ENCODE peak calls at places on chromosomes 13 and 19, in seven cellular contexts. One of them, this sample, is unnamed.
A peak's percentile ranks its signal among the peaks of the same experiment; 100 is the strongest.

GRCh38 chr19:34662919-34663318 is 14.0 kb downstream of the SCGB2B2 start:
- DNase-seq in keratinocyte: no peak
- DNase-seq in WERI-Rb-1: peak; percentile 59
- DNase-seq in A549: no peak
- DNase-seq in IMR-90: no peak
- DNase-seq in upper lobe of right lung: no peak
- DNase-seq in lower lobe of right lung: no peak
- DNase-seq in this sample: peak; percentile 41

GRCh38 chr19:44232867-44233266 is 20.5 kb downstream of the ZNF227 start:
- DNase-seq in keratinocyte: no peak
- DNase-seq in A549: no peak
- DNase-seq in lower lobe of right lung: no peak
- DNase-seq in IMR-90: no peak
- DNase-seq in upper lobe of right lung: no peak
- DNase-seq in WERI-Rb-1: no peak
- DNase-seq in this sample: no peak

GRCh38 chr19:5951338-5951861 is 26.5 kb downstream of the RANBP3 start:
- DNase-seq in A549: no peak
- DNase-seq in keratinocyte: no peak
- DNase-seq in upper lobe of right lung: peak; percentile 75
- DNase-seq in lower lobe of right lung: peak; percentile 54
- DNase-seq in IMR-90: no peak
- DNase-seq in WERI-Rb-1: no peak
- DNase-seq in this sample: no peak

GRCh38 chr19:35166100-35167063 is 11.8 kb downstream of the FXYD5 start:
- DNase-seq in IMR-90: no peak
- DNase-seq in WERI-Rb-1: no peak
- DNase-seq in keratinocyte: no peak
- DNase-seq in upper lobe of right lung: peak; percentile 22
- DNase-seq in A549: no peak
- DNase-seq in lower lobe of right lung: no peak
- DNase-seq in this sample: no peak

GRCh38 chr13:106034201-106034600 is 501.3 kb downstream of the EFNB2 start:
- DNase-seq in upper lobe of right lung: no peak
- DNase-seq in lower lobe of right lung: no peak
- DNase-seq in keratinocyte: peak; percentile 28
- DNase-seq in A549: no peak
- DNase-seq in WERI-Rb-1: no peak
- DNase-seq in IMR-90: no peak
- DNase-seq in this sample: no peak

GRCh38 chr19:39840492-39840891 is 5.7 kb downstream of the FBL start:
- DNase-seq in lower lobe of right lung: no peak
- DNase-seq in A549: no peak
- DNase-seq in keratinocyte: no peak
- DNase-seq in WERI-Rb-1: no peak
- DNase-seq in upper lobe of right lung: no peak
- DNase-seq in IMR-90: no peak
- DNase-seq in this sample: no peak

GRCh38 chr13:20498129-20498528 is 27.5 kb downstream of the CRYL1 start:
- DNase-seq in WERI-Rb-1: no peak
- DNase-seq in keratinocyte: no peak
- DNase-seq in lower lobe of right lung: no peak
- DNase-seq in A549: no peak
- DNase-seq in upper lobe of right lung: no peak
- DNase-seq in IMR-90: no peak
- DNase-seq in this sample: no peak

GRCh38 chr13:79508224-79508961 is 27.4 kb downstream of the NDFIP2 start:
- DNase-seq in IMR-90: no peak
- DNase-seq in WERI-Rb-1: no peak
- DNase-seq in upper lobe of right lung: no peak
- DNase-seq in keratinocyte: no peak
- DNase-seq in lower lobe of right lung: no peak
- DNase-seq in A549: no peak
- DNase-seq in this sample: no peak

GRCh38 chr19:19463348-19464117 is 51.8 kb downstream of the TSSK6 start:
- DNase-seq in upper lobe of right lung: no peak
- DNase-seq in A549: no peak
- DNase-seq in WERI-Rb-1: no peak
- DNase-seq in keratinocyte: no peak
- DNase-seq in IMR-90: peak; percentile 86
- DNase-seq in lower lobe of right lung: peak; percentile 48
- DNase-seq in this sample: no peak

GRCh38 chr19:45972081-45972943 is 1.4 kb downstream of the NOVA2 start:
- DNase-seq in upper lobe of right lung: no peak
- DNase-seq in keratinocyte: no peak
- DNase-seq in lower lobe of right lung: no peak
- DNase-seq in IMR-90: no peak
- DNase-seq in A549: no peak
- DNase-seq in WERI-Rb-1: peak; percentile 31
- DNase-seq in this sample: no peak

GRCh38 chr13:81116461-81117282 is 775.7 kb upstream of the SPRY2 start:
- DNase-seq in lower lobe of right lung: no peak
- DNase-seq in WERI-Rb-1: no peak
- DNase-seq in upper lobe of right lung: no peak
- DNase-seq in IMR-90: no peak
- DNase-seq in A549: no peak
- DNase-seq in keratinocyte: no peak
- DNase-seq in this sample: no peak

GRCh38 chr19:4130635-4131438 is 6.9 kb upstream of the MAP2K2 start:
- DNase-seq in IMR-90: peak; percentile 90
- DNase-seq in lower lobe of right lung: no peak
- DNase-seq in WERI-Rb-1: no peak
- DNase-seq in upper lobe of right lung: no peak
- DNase-seq in keratinocyte: no peak
- DNase-seq in A549: peak; percentile 57
- DNase-seq in this sample: peak; percentile 40

GRCh38 chr13:28173793-28174192 is 35.4 kb downstream of the PAN3 start:
- DNase-seq in A549: no peak
- DNase-seq in WERI-Rb-1: no peak
- DNase-seq in keratinocyte: no peak
- DNase-seq in IMR-90: no peak
- DNase-seq in lower lobe of right lung: no peak
- DNase-seq in upper lobe of right lung: no peak
- DNase-seq in this sample: no peak

GRCh38 chr13:103097366-103097928 is 31.2 kb upstream of the SLC10A2 start:
- DNase-seq in keratinocyte: no peak
- DNase-seq in IMR-90: no peak
- DNase-seq in WERI-Rb-1: no peak
- DNase-seq in lower lobe of right lung: no peak
- DNase-seq in A549: no peak
- DNase-seq in upper lobe of right lung: no peak
- DNase-seq in this sample: no peak

GRCh38 chr13:73138276-73138950 is 79.6 kb downstream of the KLF5 start:
- DNase-seq in A549: peak; percentile 52
- DNase-seq in IMR-90: peak; percentile 76
- DNase-seq in keratinocyte: no peak
- DNase-seq in lower lobe of right lung: no peak
- DNase-seq in upper lobe of right lung: no peak
- DNase-seq in WERI-Rb-1: no peak
- DNase-seq in this sample: no peak

GRCh38 chr13:112144616-112145220 is 77.8 kb downstream of the SOX1 start:
- DNase-seq in upper lobe of right lung: peak; percentile 21
- DNase-seq in IMR-90: no peak
- DNase-seq in keratinocyte: no peak
- DNase-seq in A549: no peak
- DNase-seq in WERI-Rb-1: peak; percentile 1
- DNase-seq in lower lobe of right lung: no peak
- DNase-seq in this sample: no peak
- H3K27ac ChIP-seq in upper lobe of right lung: no peak overlapping the region
- H3K27ac ChIP-seq in IMR-90: no peak overlapping the region
- H3K27ac ChIP-seq in keratinocyte: no peak overlapping the region
- H3K27ac ChIP-seq in A549: no peak overlapping the region
- H3K27ac ChIP-seq in WERI-Rb-1: no peak overlapping the region
- H3K27ac ChIP-seq in lower lobe of right lung: no peak overlapping the region
- H3K27ac ChIP-seq in this sample: no peak overlapping the region

GRCh38 chr13:49246850-49247721 is 639 bp upstream of the CDADC1 start:
- DNase-seq in lower lobe of right lung: no peak
- DNase-seq in A549: no peak
- DNase-seq in keratinocyte: no peak
- DNase-seq in upper lobe of right lung: no peak
- DNase-seq in WERI-Rb-1: no peak
- DNase-seq in IMR-90: no peak
- DNase-seq in this sample: no peak
- H3K27ac ChIP-seq in lower lobe of right lung: peak overlapping the region; percentile 95
- H3K27ac ChIP-seq in A549: peak overlapping the region; percentile 75
- H3K27ac ChIP-seq in keratinocyte: peak overlapping the region; percentile 90
- H3K27ac ChIP-seq in upper lobe of right lung: peak overlapping the region; percentile 94
- H3K27ac ChIP-seq in WERI-Rb-1: peak overlapping the region; percentile 70
- H3K27ac ChIP-seq in IMR-90: peak overlapping the region; percentile 52
- H3K27ac ChIP-seq in this sample: peak overlapping the region; percentile 6

GRCh38 chr19:16380943-16381755 is 56.5 kb downstream of the KLF2 start:
- DNase-seq in lower lobe of right lung: peak; percentile 23
- DNase-seq in WERI-Rb-1: no peak
- DNase-seq in keratinocyte: no peak
- DNase-seq in IMR-90: no peak
- DNase-seq in A549: no peak
- DNase-seq in upper lobe of right lung: no peak
- DNase-seq in this sample: no peak
- H3K27ac ChIP-seq in lower lobe of right lung: peak overlapping the region; percentile 78
- H3K27ac ChIP-seq in WERI-Rb-1: no peak overlapping the region
- H3K27ac ChIP-seq in keratinocyte: no peak overlapping the region
- H3K27ac ChIP-seq in IMR-90: no peak overlapping the region
- H3K27ac ChIP-seq in A549: no peak overlapping the region
- H3K27ac ChIP-seq in upper lobe of right lung: peak overlapping the region; percentile 80
- H3K27ac ChIP-seq in this sample: no peak overlapping the region

GRCh38 chr19:8210660-8211101 is 1.5 kb downstream of the CERS4 start:
- DNase-seq in keratinocyte: no peak
- DNase-seq in lower lobe of right lung: no peak
- DNase-seq in WERI-Rb-1: no peak
- DNase-seq in A549: no peak
- DNase-seq in IMR-90: no peak
- DNase-seq in upper lobe of right lung: no peak
- DNase-seq in this sample: no peak

GRCh38 chr19:8213827-8214672 is 4.9 kb downstream of the CERS4 start:
- DNase-seq in keratinocyte: no peak
- DNase-seq in WERI-Rb-1: no peak
- DNase-seq in IMR-90: no peak
- DNase-seq in A549: no peak
- DNase-seq in lower lobe of right lung: no peak
- DNase-seq in upper lobe of right lung: no peak
- DNase-seq in this sample: no peak

GRCh38 chr19:8209965-8210659 is 942 bp downstream of the CERS4 start:
- DNase-seq in WERI-Rb-1: peak; percentile 53
- DNase-seq in upper lobe of right lung: no peak
- DNase-seq in A549: no peak
- DNase-seq in lower lobe of right lung: no peak
- DNase-seq in IMR-90: no peak
- DNase-seq in keratinocyte: no peak
- DNase-seq in this sample: no peak

GRCh38 chr19:8212916-8213315 is 3.7 kb downstream of the CERS4 start:
- DNase-seq in A549: no peak
- DNase-seq in keratinocyte: no peak
- DNase-seq in IMR-90: no peak
- DNase-seq in WERI-Rb-1: no peak
- DNase-seq in upper lobe of right lung: no peak
- DNase-seq in lower lobe of right lung: no peak
- DNase-seq in this sample: no peak

DNA sequence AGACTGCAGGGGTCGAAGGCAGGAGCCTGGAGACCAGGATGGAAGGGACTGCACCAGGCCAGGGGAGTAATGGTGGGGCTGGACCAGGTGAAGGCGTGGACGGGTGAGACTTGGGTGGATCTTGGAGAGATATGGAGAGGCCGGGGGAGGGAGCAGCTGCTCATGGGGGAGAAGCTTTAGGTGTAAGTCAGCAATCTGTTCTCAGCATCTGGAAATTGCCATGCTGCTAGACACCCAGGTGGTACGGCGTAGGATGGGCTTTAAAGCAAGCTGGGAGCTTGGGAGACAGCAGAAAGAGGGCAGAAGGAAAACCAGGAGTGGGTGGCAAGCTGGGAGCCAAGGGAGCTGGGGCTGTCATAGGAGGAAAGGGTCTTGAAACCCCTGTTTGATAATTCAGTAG is 3.0 kb downstream of the CERS4 start:
- DNase-seq in lower lobe of right lung: no peak
- DNase-seq in IMR-90: no peak
- DNase-seq in WERI-Rb-1: no peak
- DNase-seq in keratinocyte: no peak
- DNase-seq in upper lobe of right lung: no peak
- DNase-seq in A549: no peak
- DNase-seq in this sample: no peak
- H3K27ac ChIP-seq in lower lobe of right lung: no peak overlapping the region
- H3K27ac ChIP-seq in IMR-90: no peak overlapping the region
- H3K27ac ChIP-seq in WERI-Rb-1: no peak overlapping the region
- H3K27ac ChIP-seq in keratinocyte: no peak overlapping the region
- H3K27ac ChIP-seq in upper lobe of right lung: no peak overlapping the region
- H3K27ac ChIP-seq in A549: no peak overlapping the region
- H3K27ac ChIP-seq in this sample: no peak overlapping the region

DNA sequence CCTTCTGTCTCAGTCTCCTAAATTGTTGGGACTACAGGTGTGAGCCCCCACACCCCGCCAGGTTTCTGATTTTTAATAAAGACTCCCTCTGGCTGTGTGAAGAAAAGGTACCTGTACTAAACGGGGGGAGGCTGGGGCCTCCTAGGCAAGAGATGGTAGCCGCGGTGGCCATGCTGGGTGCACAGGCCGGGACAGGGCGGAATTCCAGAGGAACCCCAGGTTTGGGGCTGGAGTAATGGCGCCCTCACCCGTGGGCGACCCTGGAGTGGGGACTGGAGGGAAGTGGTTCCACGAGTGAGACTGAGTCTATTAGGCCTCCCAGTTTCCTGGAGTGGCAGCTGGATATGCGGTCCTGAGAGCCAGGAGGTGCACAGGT is 1.6 kb upstream of the CBARP start:
- DNase-seq in upper lobe of right lung: no peak
- DNase-seq in A549: no peak
- DNase-seq in IMR-90: no peak
- DNase-seq in lower lobe of right lung: no peak
- DNase-seq in keratinocyte: no peak
- DNase-seq in WERI-Rb-1: no peak
- DNase-seq in this sample: no peak
- H3K27ac ChIP-seq in upper lobe of right lung: peak overlapping the region; percentile 74
- H3K27ac ChIP-seq in A549: peak overlapping the region; percentile 80
- H3K27ac ChIP-seq in IMR-90: peak overlapping the region; percentile 65
- H3K27ac ChIP-seq in lower lobe of right lung: peak overlapping the region; percentile 65
- H3K27ac ChIP-seq in keratinocyte: no peak overlapping the region
- H3K27ac ChIP-seq in WERI-Rb-1: no peak overlapping the region
- H3K27ac ChIP-seq in this sample: peak overlapping the region; percentile 94

This sample was measured in HCT116.